ENCODE peak calls at places on chromosomes 6 and 20, in five cellular contexts. D is neural crest cell; H is activated CD4-positive, alpha-beta T cell treated with anti-CD3 and anti-CD28 coated beads, Interleukin-2, amount 10 ng/mL, durations not matched to agents 7 days and 5 days; A is activated T-cell treated with anti-CD3 and anti-CD28 coated beads for 1 hour; T is CD4-positive, CD25-positive, alpha-beta regulatory T cell. W is an unnamed sample.

GRCh38 chr6:125444234-125444949 is 142.6 kb upstream of the HDDC2 start:
- DNase-seq in D (peak), H (no peak), A (no peak), T (no peak), W (peak)

GRCh38 chr6:74404366-74404765 is 708.4 kb downstream of the CD109 start:
- DNase-seq in D (no peak), H (no peak), A (no peak), T (no peak), W (no peak)

GRCh38 chr6:151240036-151240685 is 394 bp downstream of the AKAP12 start:
- DNase-seq in D (peak), H (peak), A (no peak), T (no peak), W (peak)

GRCh38 chr6:82989891-82990290 is 75.8 kb downstream of the UBE3D start:
- DNase-seq in D (no peak), H (no peak), A (no peak), T (no peak), W (peak)

GRCh38 chr20:43507150-43508080 is at the start of gene L3MBTL1:
- DNase-seq in D (peak), H (no peak), A (no peak), T (no peak), W (peak)

GRCh38 chr6:683742-684440 is 9.0 kb downstream of the EXOC2 start:
- DNase-seq in D (peak), H (peak), A (no peak), T (no peak), W (peak)

GRCh38 chr6:46781478-46782378 is 11.5 kb upstream of the MEP1A start:
- DNase-seq in D (peak), H (peak), A (no peak), T (no peak), W (peak)

GRCh38 chr6:31356216-31356945 is 598 bp downstream of the HLA-B start:
- DNase-seq in D (no peak), H (peak), A (no peak), T (peak), W (peak)

GRCh38 chr6:144311361-144311760 is 26.2 kb downstream of the UTRN start:
- DNase-seq in D (no peak), H (no peak), A (no peak), T (no peak), W (no peak)

GRCh38 chr20:15288076-15288475 is 950.7 kb upstream of the FLRT3 start:
- DNase-seq in D (no peak), H (no peak), A (no peak), T (no peak), W (no peak)

GRCh38 chr6:132279592-132280139 is 121.6 kb downstream of the MOXD1 start:
- DNase-seq in D (peak), H (peak), A (peak), T (peak), W (peak)